ENCODE peak calls at places on chromosomes 13 and 19, in four cellular contexts. One of them, this sample, is unnamed.

GRCh38 chr13:77325371-77325941 is 1.4 kb downstream of the MYCBP2 start:
- DNase-seq in pancreas: no peak
- DNase-seq in uterus: no peak
- DNase-seq in thoracic aorta: no peak
- DNase-seq in this sample: no peak

GRCh38 chr13:59689057-59689456 is 474.7 kb downstream of the DIAPH3 start:
- DNase-seq in pancreas: no peak
- DNase-seq in uterus: no peak
- DNase-seq in thoracic aorta: no peak
- DNase-seq in this sample: no peak

GRCh38 chr19:6700586-6701316 is 19.7 kb downstream of the C3 start:
- DNase-seq in pancreas: no peak
- DNase-seq in uterus: no peak
- DNase-seq in thoracic aorta: no peak
- DNase-seq in this sample: no peak

GRCh38 chr13:78193853-78194252 is 275.2 kb upstream of the EDNRB start:
- DNase-seq in pancreas: no peak
- DNase-seq in uterus: no peak
- DNase-seq in thoracic aorta: no peak
- DNase-seq in this sample: no peak

GRCh38 chr13:98484289-98485219 is 92.4 kb downstream of the STK24 start:
- DNase-seq in pancreas: peak; percentile 93
- DNase-seq in uterus: peak; percentile 69
- DNase-seq in thoracic aorta: peak; percentile 85
- DNase-seq in this sample: peak; percentile 65

GRCh38 chr13:32468502-32469147 is 40.7 kb upstream of the N4BP2L1 start:
- DNase-seq in pancreas: no peak
- DNase-seq in uterus: no peak
- DNase-seq in thoracic aorta: no peak
- DNase-seq in this sample: no peak

GRCh38 chr13:97231118-97231831 is 9.1 kb downstream of the MBNL2 start:
- DNase-seq in pancreas: no peak
- DNase-seq in uterus: no peak
- DNase-seq in thoracic aorta: no peak
- DNase-seq in this sample: no peak

GRCh38 chr13:46654956-46655726 is 102.2 kb downstream of the LRCH1 start:
- DNase-seq in pancreas: no peak
- DNase-seq in uterus: no peak
- DNase-seq in thoracic aorta: no peak
- DNase-seq in this sample: no peak

GRCh38 chr19:8209965-8210659 is 942 bp downstream of the CERS4 start:
- DNase-seq in pancreas: no peak
- DNase-seq in uterus: no peak
- DNase-seq in thoracic aorta: no peak
- DNase-seq in this sample: no peak

GRCh38 chr19:15072930-15073647 is 8.9 kb upstream of the OR1I1 start:
- DNase-seq in pancreas: no peak
- DNase-seq in uterus: no peak
- DNase-seq in thoracic aorta: no peak
- DNase-seq in this sample: no peak

GRCh38 chr13:111486801-111487200 is 166.4 kb downstream of the TEX29 start:
- DNase-seq in pancreas: no peak
- DNase-seq in uterus: no peak
- DNase-seq in thoracic aorta: no peak
- DNase-seq in this sample: no peak

GRCh38 chr19:9431475-9431874 is 3.9 kb downstream of the ZNF266 start:
- DNase-seq in pancreas: no peak
- DNase-seq in uterus: no peak
- DNase-seq in thoracic aorta: no peak
- DNase-seq in this sample: peak; percentile 44

GRCh38 chr13:45063261-45063870 is 56.9 kb upstream of the GTF2F2 start:
- DNase-seq in pancreas: no peak
- DNase-seq in uterus: no peak
- DNase-seq in thoracic aorta: no peak
- DNase-seq in this sample: no peak

GRCh38 chr13:61410669-61411297 is 4.9 kb downstream of the PCDH20 start:
- DNase-seq in pancreas: no peak
- DNase-seq in uterus: no peak
- DNase-seq in thoracic aorta: no peak
- DNase-seq in this sample: no peak

GRCh38 chr13:23578411-23579071 is 8.3 kb downstream of the TNFRSF19 start:
- DNase-seq in pancreas: peak; percentile 82
- DNase-seq in uterus: peak; percentile 74
- DNase-seq in thoracic aorta: no peak
- DNase-seq in this sample: peak; percentile 28

GRCh38 chr13:77872995-77873394 is 45.6 kb downstream of the EDNRB start:
- DNase-seq in pancreas: no peak
- DNase-seq in uterus: no peak
- DNase-seq in thoracic aorta: no peak
- DNase-seq in this sample: no peak

GRCh38 chr13:78736142-78736541 is 77.2 kb upstream of the OBI1 start:
- DNase-seq in pancreas: no peak
- DNase-seq in uterus: no peak
- DNase-seq in thoracic aorta: no peak
- DNase-seq in this sample: no peak

GRCh38 chr13:60226507-60226906 is 62.8 kb upstream of the DIAPH3 start:
- DNase-seq in pancreas: peak; percentile 15
- DNase-seq in uterus: no peak
- DNase-seq in thoracic aorta: no peak
- DNase-seq in this sample: no peak

GRCh38 chr19:46813570-46814358 is 25.4 kb upstream of the SLC1A5 start:
- DNase-seq in pancreas: peak; percentile 49
- DNase-seq in uterus: peak; percentile 79
- DNase-seq in thoracic aorta: no peak
- DNase-seq in this sample: no peak

GRCh38 chr13:51707468-51707867 is 96.5 kb downstream of the DHRS12 start:
- DNase-seq in pancreas: no peak
- DNase-seq in uterus: no peak
- DNase-seq in thoracic aorta: no peak
- DNase-seq in this sample: no peak

GRCh38 chr19:35247526-35248309 is 1.1 kb upstream of the LSR start:
- DNase-seq in pancreas: peak; percentile 95
- DNase-seq in uterus: no peak
- DNase-seq in thoracic aorta: no peak
- DNase-seq in this sample: peak; percentile 51
- H3K27ac ChIP-seq in pancreas: peak overlapping the region; percentile 99
- H3K27ac ChIP-seq in uterus: peak overlapping the region; percentile 63
- H3K27ac ChIP-seq in thoracic aorta: peak overlapping the region; percentile 43
- H3K27ac ChIP-seq in this sample: peak overlapping the region; percentile 59

DNA sequence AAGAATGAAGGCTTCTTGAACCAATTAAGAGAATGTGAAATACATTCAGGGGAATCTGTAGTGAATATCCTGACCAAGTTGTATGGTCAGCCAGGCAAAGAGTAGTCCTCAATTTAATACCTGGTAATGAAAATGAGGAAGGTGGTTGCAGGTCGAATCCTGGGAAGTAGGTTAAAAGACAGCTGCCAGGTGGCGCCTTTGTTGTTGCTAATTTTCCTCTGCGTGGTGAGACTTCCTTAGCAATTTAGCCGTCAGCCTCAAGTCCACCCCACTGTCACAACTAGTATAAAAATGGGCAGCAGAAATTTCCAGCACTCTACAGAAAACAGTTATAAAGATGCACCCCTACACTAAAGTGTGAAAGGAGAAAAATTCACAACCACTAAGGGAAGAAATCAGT is 235.7 kb downstream of the NHLRC3 start:
- DNase-seq in pancreas: peak; percentile 18
- DNase-seq in uterus: no peak
- DNase-seq in thoracic aorta: no peak
- DNase-seq in this sample: no peak
- TF ChIP-seq CTCF in pancreas: no peak
- TF ChIP-seq CTCF in uterus: no peak
- TF ChIP-seq CTCF in thoracic aorta: no peak
- TF ChIP-seq CTCF in this sample: no peak

GRCh38 chr19:54252845-54253244 is 4.2 kb downstream of the LILRB5 start:
- DNase-seq in pancreas: no peak
- DNase-seq in uterus: no peak
- DNase-seq in thoracic aorta: no peak
- DNase-seq in this sample: no peak
- H3K27me3 ChIP-seq in pancreas: no peaks in the 10 kb centered on the region
- H3K27me3 ChIP-seq in uterus: no peaks in the 10 kb centered on the region
- H3K27me3 ChIP-seq in thoracic aorta: no peaks in the 10 kb centered on the region
- H3K27me3 ChIP-seq in this sample: no peaks in the 10 kb centered on the region

GRCh38 chr19:18502236-18502632 is 19.6 kb downstream of the ELL start:
- DNase-seq in pancreas: no peak
- DNase-seq in uterus: no peak
- DNase-seq in thoracic aorta: no peak
- DNase-seq in this sample: no peak

GRCh38 chr19:18500820-18501219 is 21.1 kb downstream of the ELL start:
- DNase-seq in pancreas: peak; percentile 79
- DNase-seq in uterus: peak; percentile 58
- DNase-seq in thoracic aorta: peak; percentile 70
- DNase-seq in this sample: no peak

GRCh38 chr19:18501351-18501750 is 20.5 kb downstream of the ELL start:
- DNase-seq in pancreas: no peak
- DNase-seq in uterus: no peak
- DNase-seq in thoracic aorta: no peak
- DNase-seq in this sample: no peak

GRCh38 chr19:18502633-18503294 is 19.1 kb downstream of the ELL start:
- DNase-seq in pancreas: no peak
- DNase-seq in uterus: no peak
- DNase-seq in thoracic aorta: no peak
- DNase-seq in this sample: no peak

GRCh38 chr19:18501832-18502231 is 20.0 kb downstream of the ELL start:
- DNase-seq in pancreas: peak; percentile 45
- DNase-seq in uterus: no peak
- DNase-seq in thoracic aorta: no peak
- DNase-seq in this sample: no peak
- H3K27ac ChIP-seq in pancreas: no peak overlapping the region
- H3K27ac ChIP-seq in uterus: peak overlapping the region; percentile 7
- H3K27ac ChIP-seq in thoracic aorta: peak overlapping the region; percentile 65
- H3K27ac ChIP-seq in this sample: no peak overlapping the region

This sample was measured in CD4-positive, alpha-beta T cell.